ENCODE peak calls at places on chromosomes 2 and 18, in five cellular contexts. B is GM12865; L is heart left ventricle; J is adrenal gland; P is activated naive CD4-positive, alpha-beta T cell. D is an unnamed sample.

GRCh38 chr2:205655775-205656425 is 26.4 kb upstream of the NRP2 start:
- DNase-seq in L (no peak), J (no peak), B (no peak), P (no peak), D (no peak)

GRCh38 chr2:185891403-185891802 is 152.8 kb downstream of the FSIP2 start:
- DNase-seq in B (no peak), L (no peak), P (no peak), J (no peak), D (no peak)

GRCh38 chr2:217851191-217852020 is 151.4 kb downstream of the TNS1 start:
- DNase-seq in J (peak), B (no peak), L (no peak), P (no peak), D (no peak)

GRCh38 chr18:74518456-74519315 is 15.6 kb upstream of the CNDP1 start:
- DNase-seq in B (no peak), L (no peak), P (no peak), J (no peak), D (no peak)

GRCh38 chr2:74646829-74647482 is 1.2 kb downstream of the M1AP start:
- DNase-seq in B (no peak), P (no peak), J (no peak), L (no peak), D (no peak)

GRCh38 chr2:129922571-129923264 is 56.7 kb upstream of the RAB6C start:
- DNase-seq in J (no peak), P (no peak), L (no peak), B (no peak), D (peak)

GRCh38 chr2:26634636-26635230 is 6.4 kb downstream of the CIB4 start:
- DNase-seq in L (peak), J (no peak), B (no peak), P (no peak), D (no peak)

GRCh38 chr2:237708961-237709360 is 81.6 kb downstream of the LRRFIP1 start:
- DNase-seq in L (no peak), B (no peak), P (no peak), J (no peak), D (no peak)

GRCh38 chr2:239154971-239155805 is 245.6 kb downstream of the HDAC4 start:
- DNase-seq in B (no peak), P (no peak), J (peak), L (peak), D (no peak)

GRCh38 chr2:176247859-176248258 is 21.4 kb upstream of the MTX2 start:
- DNase-seq in J (no peak), B (no peak), L (no peak), P (no peak), D (no peak)

GRCh38 chr2:71586471-71586870 is 133.1 kb downstream of the DYSF start:
- DNase-seq in J (no peak), L (no peak), P (no peak), B (no peak), D (no peak)

GRCh38 chr2:70145168-70145538 is 45.7 kb downstream of the C2orf42 start:
- DNase-seq in L (no peak), J (no peak), P (no peak), B (no peak), D (no peak)

GRCh38 chr2:36482576-36483214 is 115.3 kb downstream of the FEZ2 start:
- DNase-seq in L (no peak), B (no peak), P (no peak), J (no peak), D (no peak)

GRCh38 chr2:134258684-134259408 is 5.0 kb downstream of the MGAT5 start:
- DNase-seq in J (no peak), P (no peak), B (peak), L (no peak), D (no peak)

GRCh38 chr2:219453691-219454131 is 19.1 kb downstream of the SPEG start:
- DNase-seq in B (no peak), L (peak), J (no peak), P (no peak), D (no peak)

GRCh38 chr2:199223791-199224190 is 233.9 kb downstream of the SATB2 start:
- DNase-seq in B (no peak), J (no peak), L (no peak), P (no peak), D (no peak)

GRCh38 chr2:23412556-23413155 is 27.7 kb downstream of the KLHL29 start:
- DNase-seq in P (no peak), B (no peak), J (no peak), L (no peak), D (no peak)

GRCh38 chr2:8107162-8107561 is 574.7 kb upstream of the ID2 start:
- DNase-seq in B (no peak), L (no peak), J (no peak), P (no peak), D (no peak)

GRCh38 chr2:71905205-71905604 is 242.5 kb downstream of the CYP26B1 start:
- DNase-seq in L (no peak), B (no peak), J (no peak), P (no peak), D (no peak)

GRCh38 chr18:76708727-76709353 is 113.5 kb upstream of the ZNF236 start:
- DNase-seq in L (no peak), P (no peak), B (no peak), J (no peak), D (no peak)

GRCh38 chr18:38663270-38663669 is 1097.7 kb upstream of the CELF4 start:
- DNase-seq in J (no peak), P (no peak), B (no peak), L (no peak), D (no peak)

GRCh38 chr2:240906141-240906910 is at the start of gene CROCC2:
- DNase-seq in B (no peak), L (no peak), J (no peak), P (no peak), D (no peak)

GRCh38 chr2:237472909-237473308 is 14.1 kb upstream of the MLPH start:
- DNase-seq in P (no peak), L (no peak), B (no peak), J (no peak), D (no peak)

GRCh38 chr2:135607561-135607960 is 76.3 kb downstream of the R3HDM1 start:
- DNase-seq in J (no peak), B (no peak), P (no peak), L (no peak), D (no peak)